ENCODE peak calls at places on chromosomes 2 and 18, in six cellular contexts. O is right cardiac atrium; G is uterus; B is endodermal cell; F is keratinocyte; E is effector memory CD4-positive, alpha-beta T cell. D is an unnamed sample.

GRCh38 chr2:71922501-71923142 is 225.0 kb downstream of the CYP26B1 start:
- DNase-seq in O (no peak), G (no peak), B (no peak), F (no peak), E (no peak), D (peak; percentile 5)

GRCh38 chr2:73285162-73285739 is 973 bp upstream of the FBXO41 start:
- DNase-seq in O (no peak), G (no peak), B (no peak), F (no peak), E (no peak), D (no peak)

GRCh38 chr2:178306351-178307073 is 112.2 kb downstream of the OSBPL6 start:
- DNase-seq in O (no peak), G (no peak), B (peak; percentile 88), F (no peak), E (no peak), D (peak; percentile 61)

GRCh38 chr18:48859311-48860275 is 91.2 kb downstream of the SMAD7 start:
- DNase-seq in O (peak; percentile 77), G (no peak), B (peak; percentile 82), F (no peak), E (no peak), D (peak; percentile 55)

GRCh38 chr2:47905454-47906260 is 641 bp downstream of the FBXO11 start:
- DNase-seq in O (peak; percentile 62), G (peak; percentile 54), B (peak; percentile 81), F (no peak), E (peak; percentile 35), D (peak; percentile 62)

GRCh38 chr2:106963893-106964292 is 77.9 kb upstream of the ST6GAL2 start:
- DNase-seq in O (no peak), G (no peak), B (no peak), F (no peak), E (no peak), D (peak; percentile 23)

GRCh38 chr18:68984342-68984741 is 186.5 kb downstream of the CCDC102B start:
- DNase-seq in O (no peak), G (no peak), B (no peak), F (no peak), E (no peak), D (no peak)

GRCh38 chr18:12408247-12408869 is 629 bp downstream of the PRELID3A start:
- DNase-seq in O (no peak), G (no peak), B (no peak), F (no peak), E (no peak), D (no peak)

GRCh38 chr2:46461716-46462171 is 17.6 kb upstream of the TMEM247 start:
- DNase-seq in O (no peak), G (no peak), B (no peak), F (no peak), E (no peak), D (no peak)

GRCh38 chr2:74373189-74373588 is 6.9 kb downstream of the DCTN1 start:
- DNase-seq in O (peak; percentile 53), G (peak; percentile 28), B (peak; percentile 64), F (no peak), E (no peak), D (no peak)

GRCh38 chr2:37742286-37742685 is 70.8 kb upstream of the CDC42EP3 start:
- DNase-seq in O (no peak), G (no peak), B (no peak), F (no peak), E (no peak), D (no peak)

GRCh38 chr18:3869848-3870247 is 419.9 kb downstream of the TGIF1 start:
- DNase-seq in O (no peak), G (no peak), B (no peak), F (no peak), E (no peak), D (no peak)

GRCh38 chr2:60560734-60561649 is 7.5 kb upstream of the BCL11A start:
- DNase-seq in O (no peak), G (no peak), B (no peak), F (no peak), E (no peak), D (no peak)

GRCh38 chr18:63091671-63092364 is 227.8 kb downstream of the BCL2 start:
- DNase-seq in O (no peak), G (no peak), B (no peak), F (no peak), E (no peak), D (no peak)

GRCh38 chr2:196987298-196987653 is 60.8 kb upstream of the PGAP1 start:
- DNase-seq in O (no peak), G (no peak), B (no peak), F (no peak), E (no peak), D (no peak)

GRCh38 chr2:74893332-74893731 is 59.4 kb downstream of the HK2 start:
- DNase-seq in O (no peak), G (no peak), B (no peak), F (peak; percentile 56), E (no peak), D (no peak)

GRCh38 chr18:29418136-29418535 is 1241.2 kb upstream of the CDH2 start:
- DNase-seq in O (no peak), G (no peak), B (no peak), F (no peak), E (no peak), D (no peak)

GRCh38 chr2:42926438-42927333 is 134.3 kb upstream of the HAAO start:
- DNase-seq in O (peak; percentile 48), G (peak; percentile 34), B (peak; percentile 73), F (no peak), E (no peak), D (peak; percentile 89)

GRCh38 chr2:79125721-79125985 is 5.4 kb downstream of the REG1A start:
- DNase-seq in O (no peak), G (no peak), B (no peak), F (no peak), E (no peak), D (no peak)

GRCh38 chr18:74944676-74945075 is 264.3 kb downstream of the PTGR3 start:
- DNase-seq in O (no peak), G (no peak), B (no peak), F (no peak), E (no peak), D (no peak)

GRCh38 chr18:74947875-74948274 is 261.1 kb downstream of the PTGR3 start:
- DNase-seq in O (no peak), G (no peak), B (no peak), F (no peak), E (no peak), D (no peak)

GRCh38 chr18:74947417-74947816 is 261.5 kb downstream of the PTGR3 start:
- DNase-seq in O (no peak), G (no peak), B (peak; percentile 51), F (no peak), E (no peak), D (no peak)

GRCh38 chr18:74945774-74946545 is 263.0 kb downstream of the PTGR3 start:
- DNase-seq in O (no peak), G (no peak), B (no peak), F (no peak), E (no peak), D (no peak)

DNA sequence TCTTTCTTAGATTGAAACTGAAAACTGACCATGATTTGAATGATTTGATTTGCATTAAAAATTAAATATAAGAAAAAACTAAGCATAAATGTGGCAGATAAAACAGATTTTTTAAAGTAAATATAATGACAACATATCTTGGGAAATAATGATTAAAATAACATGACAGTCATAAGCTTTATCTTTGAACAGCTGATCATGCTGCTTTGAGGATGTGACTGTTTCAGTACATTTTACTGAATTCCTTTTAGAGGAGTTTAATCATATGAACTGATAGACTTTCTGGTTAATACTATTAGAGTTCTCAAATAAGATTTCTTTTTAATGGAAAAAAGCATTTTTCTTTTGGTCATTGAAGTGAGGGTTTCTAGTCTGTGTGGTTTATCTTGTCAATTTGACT is 262.3 kb downstream of the PTGR3 start:
- DNase-seq in O (no peak), G (no peak), B (no peak), F (no peak), E (no peak), D (no peak)
- H3K27ac ChIP-seq in O (no peak overlapping the region), G (no peak overlapping the region), B (no peak overlapping the region), F (no peak overlapping the region), E (no peak overlapping the region), D (no peak overlapping the region)

DNA sequence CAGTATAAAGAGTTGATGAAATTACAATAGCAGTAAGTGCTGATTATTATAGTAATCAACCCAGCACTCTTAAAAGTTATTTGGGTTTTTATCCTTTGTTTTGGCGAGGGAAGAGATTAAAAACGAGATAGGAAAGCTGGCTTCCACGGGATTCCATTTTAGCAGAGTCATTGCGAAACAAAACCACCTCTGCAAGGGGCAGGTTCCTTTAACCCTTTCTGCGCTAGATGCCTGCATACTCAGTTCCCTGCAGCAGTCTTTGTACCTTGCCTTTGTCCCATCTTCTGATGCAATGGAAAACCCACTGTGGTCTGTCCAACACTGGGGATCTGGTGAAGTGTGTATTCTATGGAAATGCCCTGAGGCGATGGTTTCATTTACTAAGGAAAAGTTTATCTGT is 2.7 kb downstream of the YPEL5 start:
- DNase-seq in O (no peak), G (no peak), B (peak; percentile 77), F (no peak), E (no peak), D (no peak)
- H3K4me3 ChIP-seq in O (no peak overlapping the region), G (no peak overlapping the region), B (peak overlapping the region; percentile 95), F (peak overlapping the region; percentile 88), E (no peak overlapping the region), D (no peak overlapping the region)

DNA sequence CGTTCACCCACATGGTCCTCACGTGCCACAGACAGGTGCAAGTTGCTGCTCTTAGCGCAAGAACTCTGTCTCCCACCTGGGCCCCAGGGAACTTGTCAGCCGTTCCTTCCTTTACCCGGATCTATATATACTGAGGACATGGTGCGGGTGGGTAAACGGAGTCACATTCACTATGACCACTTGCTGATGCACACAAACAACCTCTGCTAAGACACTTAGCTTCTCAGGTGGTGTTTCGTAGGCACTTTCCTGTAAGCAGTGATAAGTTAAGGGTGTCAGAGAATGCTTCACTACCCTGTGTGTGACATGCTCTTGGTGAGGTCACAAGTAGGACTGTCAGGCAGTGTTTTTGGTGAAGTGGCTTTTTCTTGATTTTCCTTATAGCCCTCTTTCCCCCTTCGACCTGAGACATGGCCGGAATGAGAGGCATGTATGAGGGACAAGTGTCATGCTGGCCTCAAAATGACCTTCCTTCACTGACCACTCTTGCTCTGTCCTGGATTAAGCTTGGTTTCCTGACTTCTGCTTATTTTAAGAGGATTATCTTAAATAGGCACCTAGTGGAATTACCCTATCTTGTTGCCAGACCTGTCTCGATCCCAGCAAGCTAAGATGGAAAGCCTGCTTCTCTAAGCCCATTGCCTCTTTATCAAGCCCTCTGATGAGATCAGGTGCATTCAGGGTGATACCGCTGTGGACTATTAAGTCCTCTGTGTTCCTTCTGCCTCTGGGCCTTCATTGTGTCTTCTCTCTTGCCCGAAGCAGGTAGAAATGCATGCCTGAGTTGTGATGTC is 97.1 kb upstream of the CELF4 start:
- DNase-seq in O (no peak), G (no peak), B (no peak), F (no peak), E (no peak), D (no peak)
- H3K4me1 ChIP-seq in O (no peaks in the 10 kb centered on the region), G (no peaks in the 10 kb centered on the region), B (peaks cover 17% of the 10 kb centered on the region), F (no peaks in the 10 kb centered on the region), E (no peaks in the 10 kb centered on the region), D (no peaks in the 10 kb centered on the region)

GRCh38 chr2:191292869-191293268 is 47.7 kb downstream of the MYO1B start:
- DNase-seq in O (no peak), G (no peak), B (no peak), F (no peak), E (no peak), D (no peak)

GRCh38 chr2:191285252-191285651 is 40.0 kb downstream of the MYO1B start:
- DNase-seq in O (no peak), G (no peak), B (no peak), F (no peak), E (no peak), D (no peak)

GRCh38 chr2:191291471-191291870 is 46.3 kb downstream of the MYO1B start:
- DNase-seq in O (no peak), G (no peak), B (no peak), F (no peak), E (no peak), D (no peak)

GRCh38 chr2:191289049-191289448 is 43.8 kb downstream of the MYO1B start:
- DNase-seq in O (no peak), G (no peak), B (no peak), F (no peak), E (no peak), D (no peak)
- H3K27ac ChIP-seq in O (no peak overlapping the region), G (no peak overlapping the region), B (no peak overlapping the region), F (no peak overlapping the region), E (no peak overlapping the region), D (no peak overlapping the region)